ENCODE peak calls at places on chromosomes 13 and 19, in nine cellular contexts. A is lower lobe of right lung, I is SK-N-SH, F is heart right ventricle, P is OCI-LY7, Y is cardiac muscle cell, G is Panc1, W is suprapubic skin, R is right lobe of liver. D is an unnamed sample.

GRCh38 chr19:13086341-13086740 is 16.3 kb downstream of the LYL1 start:
- DNase-seq in Y (no peak), A (no peak), R (no peak), W (no peak), P (no peak), F (no peak), G (no peak), I (no peak), D (peak; percentile 54)

GRCh38 chr19:33376423-33376822 is 2.9 kb downstream of the CEBPG start:
- DNase-seq in I (no peak), A (no peak), R (peak; percentile 83), Y (no peak), F (peak; percentile 73), W (no peak), P (no peak), G (peak; percentile 64), D (no peak)

GRCh38 chr19:20558571-20558970 is 7.0 kb downstream of the ZNF737 start:
- DNase-seq in A (no peak), W (no peak), R (no peak), P (no peak), G (no peak), F (no peak), I (no peak), Y (no peak), D (no peak)

GRCh38 chr13:46751811-46752635 is 44.9 kb downstream of the ESD start:
- DNase-seq in R (no peak), I (no peak), F (no peak), P (peak; percentile 65), G (no peak), A (no peak), W (no peak), Y (no peak), D (no peak)

GRCh38 chr19:40525234-40526051 is 51.2 kb upstream of the SHKBP1 start:
- DNase-seq in W (no peak), A (no peak), P (no peak), Y (no peak), F (no peak), I (no peak), G (no peak), R (no peak), D (no peak)

GRCh38 chr19:33630880-33631627 is 9.3 kb downstream of the CHST8 start:
- DNase-seq in R (no peak), I (no peak), W (peak; percentile 56), G (no peak), P (no peak), A (no peak), Y (no peak), F (no peak), D (no peak)

GRCh38 chr13:83765796-83766195 is 116.5 kb downstream of the SLITRK1 start:
- DNase-seq in I (no peak), Y (no peak), P (no peak), F (no peak), A (no peak), W (no peak), R (no peak), G (no peak), D (no peak)

GRCh38 chr13:98821372-98822237 is 69.1 kb upstream of the SLC15A1 start:
- DNase-seq in A (no peak), W (no peak), G (no peak), Y (peak; percentile 11), R (no peak), I (peak; percentile 45), F (no peak), P (no peak), D (no peak)

GRCh38 chr19:2170219-2170618 is 6.5 kb downstream of the DOT1L start:
- DNase-seq in Y (no peak), P (no peak), R (no peak), A (no peak), F (no peak), I (no peak), W (no peak), G (no peak), D (no peak)

GRCh38 chr13:85728831-85729230 is 70.4 kb downstream of the SLITRK6 start:
- DNase-seq in Y (no peak), R (no peak), F (no peak), A (no peak), G (no peak), I (no peak), W (no peak), P (no peak), D (no peak)

GRCh38 chr13:100854091-100854490 is 179.5 kb upstream of the TMTC4 start:
- DNase-seq in R (no peak), A (no peak), G (no peak), I (no peak), Y (peak; percentile 66), P (no peak), F (no peak), W (no peak), D (no peak)

GRCh38 chr13:27523345-27524073 is 73.1 kb upstream of the MTIF3 start:
- DNase-seq in F (no peak), I (no peak), P (no peak), W (no peak), Y (no peak), A (no peak), R (no peak), G (no peak), D (no peak)

GRCh38 chr19:19021115-19021514 is 12.2 kb downstream of the SUGP2 start:
- DNase-seq in I (no peak), G (no peak), F (no peak), W (no peak), P (no peak), A (no peak), R (no peak), Y (no peak), D (no peak)

GRCh38 chr13:97905517-97905916 is 48.0 kb upstream of the IPO5 start:
- DNase-seq in A (no peak), W (no peak), Y (no peak), P (no peak), I (no peak), F (no peak), G (no peak), R (no peak), D (no peak)

GRCh38 chr13:102198418-102199322 is 203.2 kb downstream of the FGF14 start:
- DNase-seq in W (no peak), F (no peak), A (no peak), P (no peak), R (no peak), I (no peak), G (no peak), Y (no peak), D (no peak)

GRCh38 chr13:39777527-39778061 is 122.1 kb downstream of the COG6 start:
- DNase-seq in A (no peak), G (no peak), W (no peak), Y (no peak), I (no peak), F (no peak), R (no peak), P (peak; percentile 57), D (no peak)

GRCh38 chr13:110434629-110435028 is 126.9 kb downstream of the RAB20 start:
- DNase-seq in F (no peak), A (no peak), G (no peak), P (no peak), Y (no peak), W (no peak), R (no peak), I (no peak), D (no peak)

GRCh38 chr13:110436786-110437370 is 124.6 kb downstream of the RAB20 start:
- DNase-seq in I (no peak), W (no peak), R (no peak), G (no peak), F (no peak), P (no peak), A (no peak), Y (no peak), D (no peak)

GRCh38 chr13:110438211-110438610 is 123.3 kb downstream of the RAB20 start:
- DNase-seq in R (no peak), I (no peak), A (no peak), P (no peak), Y (no peak), G (no peak), W (no peak), F (no peak), D (no peak)

GRCh38 chr13:110435331-110435730 is 126.2 kb downstream of the RAB20 start:
- DNase-seq in R (no peak), I (no peak), W (no peak), F (no peak), P (no peak), G (no peak), Y (no peak), A (no peak), D (no peak)

GRCh38 chr13:110436276-110436675 is 125.2 kb downstream of the RAB20 start:
- DNase-seq in A (no peak), P (no peak), I (no peak), W (no peak), G (no peak), F (no peak), R (no peak), Y (no peak), D (no peak)
- H3K4me3 ChIP-seq in A (no peak overlapping the region), P (no peak overlapping the region), I (no peak overlapping the region), W (no peak overlapping the region), G (no peak overlapping the region), F (no peak overlapping the region), R (no peak overlapping the region), Y (no peak overlapping the region), D (no peak overlapping the region)

DNA sequence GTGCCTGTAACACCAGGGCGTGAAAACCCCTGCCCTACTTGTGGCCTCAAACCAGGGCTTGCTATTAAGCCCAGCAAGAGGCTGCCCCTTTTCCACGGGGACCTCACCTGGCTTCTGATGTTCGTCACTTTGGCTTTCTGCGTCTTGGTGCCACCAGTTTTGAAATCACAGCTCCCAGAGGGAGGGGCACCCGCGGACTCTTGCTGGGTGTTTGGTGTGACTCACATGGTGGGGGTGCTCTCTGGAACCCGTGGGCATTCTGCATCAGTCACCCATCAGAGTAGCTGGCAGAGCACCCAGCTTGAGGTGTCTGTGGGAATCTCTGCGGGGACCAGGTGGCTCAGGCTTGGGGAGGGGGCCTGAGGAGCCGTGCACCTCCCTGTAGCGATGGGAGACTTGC is 19.2 kb downstream of the SIPA1L3 start:
- DNase-seq in G (no peak), Y (no peak), P (no peak), R (no peak), W (no peak), I (no peak), F (no peak), A (no peak), D (no peak)
- H3K4me1 ChIP-seq in G (peaks cover 11% of the 10 kb centered on the region), Y (no peaks in the 10 kb centered on the region), P (peaks cover 97% of the 10 kb centered on the region), R (no peaks in the 10 kb centered on the region), W (peaks cover 8% of the 10 kb centered on the region), I (peaks cover 2% of the 10 kb centered on the region), F (peaks cover under 1% of the 10 kb centered on the region), A (no peaks in the 10 kb centered on the region), D (no peaks in the 10 kb centered on the region)

GRCh38 chr19:57103573-57104277 is 16.1 kb upstream of the USP29 start:
- DNase-seq in I (peak; percentile 79), R (no peak), P (peak; percentile 62), F (peak; percentile 39), A (no peak), Y (peak; percentile 19), G (no peak), W (no peak), D (no peak)
- H3K4me3 ChIP-seq in I (peak overlapping the region; percentile 59), R (no peak overlapping the region), P (no peak overlapping the region), F (peak overlapping the region; percentile 8), A (peak overlapping the region; percentile 7), Y (no peak overlapping the region), G (no peak overlapping the region), W (peak overlapping the region; percentile 8), D (no peak overlapping the region)

DNA sequence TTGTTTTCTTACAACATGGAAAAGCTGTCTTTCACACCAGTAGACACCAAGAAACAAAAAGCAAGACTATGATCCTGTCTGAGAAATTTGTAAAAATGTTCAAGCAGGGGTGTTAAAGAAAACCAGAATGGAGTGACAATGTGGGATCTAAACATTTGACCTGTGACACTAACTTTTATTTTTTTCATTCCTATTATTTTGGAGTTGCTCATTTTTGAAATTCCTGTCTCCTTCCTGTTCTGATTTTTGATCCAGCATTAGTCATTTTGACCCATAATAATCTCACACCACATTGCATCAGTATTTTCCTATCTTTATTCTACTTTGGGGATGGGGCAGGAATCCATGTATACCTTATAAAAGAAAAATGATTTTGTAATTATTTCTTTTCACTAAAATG is 164.2 kb downstream of the DLEU7 start:
- DNase-seq in A (no peak), W (no peak), I (no peak), F (no peak), G (no peak), P (no peak), R (no peak), Y (no peak), D (no peak)
- H3K4me1 ChIP-seq in A (peaks cover 18% of the 10 kb centered on the region), W (peaks cover 28% of the 10 kb centered on the region), I (peaks cover 5% of the 10 kb centered on the region), F (peaks cover 43% of the 10 kb centered on the region), G (no peaks in the 10 kb centered on the region), P (no peaks in the 10 kb centered on the region), R (no peaks in the 10 kb centered on the region), Y (peaks cover 24% of the 10 kb centered on the region), D (no peaks in the 10 kb centered on the region)

D was measured in ascending aorta.